ENCODE peak calls at places on chromosomes 16 and 17, in four cellular contexts. C is CD8-positive, alpha-beta T cell; R is ascending aorta; I is mammary epithelial cell. E is an unnamed sample. For H3K36me3, the result is how much of the 10 kb centered on the place peaks cover.

GRCh38 chr17:50501054-50501453 is 7.2 kb upstream of the MYCBPAP start:
- DNase-seq in C (no peak), R (no peak), I (no peak), E (no peak)

GRCh38 chr17:52287611-52288010 is 129.1 kb upstream of the CA10 start:
- DNase-seq in C (no peak), R (no peak), I (no peak), E (no peak)

GRCh38 chr16:22728167-22728836 is 85.7 kb upstream of the HS3ST2 start:
- DNase-seq in C (no peak), R (no peak), I (no peak), E (no peak)

GRCh38 chr17:48352630-48353029 is 77.4 kb downstream of the SKAP1 start:
- DNase-seq in C (no peak), R (no peak), I (peak), E (no peak)

GRCh38 chr16:21638573-21638975 is 13.8 kb downstream of the IGSF6 start:
- DNase-seq in C (no peak), R (no peak), I (peak), E (no peak)

GRCh38 chr17:21285164-21286065 is 904 bp downstream of the MAP2K3 start:
- DNase-seq in C (no peak), R (no peak), I (peak), E (peak)

GRCh38 chr16:69186642-69187386 is at the start of gene SNTB2:
- DNase-seq in C (peak), R (peak), I (peak), E (peak)

GRCh38 chr16:89828199-89828869 is at the start of gene SPIRE2:
- DNase-seq in C (peak), R (no peak), I (peak), E (peak)

GRCh38 chr17:50560931-50561750 is 626 bp downstream of the CACNA1G start:
- DNase-seq in C (no peak), R (no peak), I (no peak), E (no peak)

GRCh38 chr16:49277386-49277742 is 4.3 kb downstream of the CBLN1 start:
- DNase-seq in C (no peak), R (no peak), I (no peak), E (no peak)

DNA sequence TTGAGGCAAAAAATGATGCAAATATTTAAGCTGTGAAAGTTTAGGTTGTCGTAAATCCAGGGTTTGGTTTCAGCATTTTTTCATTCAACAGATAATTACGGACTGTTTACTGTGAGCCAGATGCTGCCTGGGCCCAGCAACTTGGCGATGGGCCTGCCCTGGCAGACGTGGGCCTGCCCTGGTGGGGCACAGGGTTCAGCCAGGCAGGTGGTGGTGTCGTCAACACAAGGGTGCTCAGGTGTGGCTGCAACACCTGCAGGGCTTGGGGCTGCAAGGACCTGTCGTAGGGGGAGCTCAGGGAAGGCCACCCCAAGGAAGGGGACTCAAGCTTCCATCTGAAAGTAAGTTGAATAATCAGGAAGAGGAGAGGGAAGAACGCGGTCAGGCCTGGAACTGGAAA is 15.1 kb downstream of the ZC3H18 start:
- DNase-seq in C (no peak), R (no peak), I (no peak), E (no peak)
- H3K36me3 ChIP-seq in C (under half), R (half or more), I (under half), E (under half)

GRCh38 chr16:9911231-9911630 is 271.0 kb downstream of the GRIN2A start:
- DNase-seq in C (no peak), R (no peak), I (no peak), E (no peak)
- H3K4me3 ChIP-seq in C (no peak), R (no peak), I (no peak), E (no peak)

GRCh38 chr17:40598021-40598927 is 33.0 kb upstream of the CCR7 start:
- DNase-seq in C (no peak), R (no peak), I (no peak), E (no peak)
- H3K27ac ChIP-seq in C (peak), R (peak), I (no peak), E (peak)

GRCh38 chr16:58336332-58337089 is 41.7 kb upstream of the PRSS54 start:
- DNase-seq in C (peak), R (no peak), I (peak), E (peak)

GRCh38 chr16:58337090-58337444 is 42.2 kb upstream of the PRSS54 start:
- DNase-seq in C (no peak), R (no peak), I (no peak), E (no peak)

GRCh38 chr16:58338205-58338604 is 43.4 kb upstream of the PRSS54 start:
- DNase-seq in C (no peak), R (no peak), I (peak), E (no peak)

GRCh38 chr16:58333937-58334336 is 39.1 kb upstream of the PRSS54 start:
- DNase-seq in C (no peak), R (no peak), I (no peak), E (no peak)

GRCh38 chr16:58339452-58339938 is 44.7 kb upstream of the PRSS54 start:
- DNase-seq in C (no peak), R (no peak), I (peak), E (no peak)
- H3K36me3 ChIP-seq in C (under half), R (under half), I (under half), E (under half)

GRCh38 chr17:45409659-45410076 is 23.0 kb downstream of the ARHGAP27 start:
- DNase-seq in C (no peak), R (no peak), I (no peak), E (no peak)
- H3K4me3 ChIP-seq in C (peak), R (peak), I (no peak), E (peak)

GRCh38 chr17:81500026-81500425 is 12.6 kb downstream of the ACTG1 start:
- DNase-seq in C (no peak), R (no peak), I (no peak), E (no peak)
- H3K27ac ChIP-seq in C (no peak), R (no peak), I (no peak), E (no peak)

DNA sequence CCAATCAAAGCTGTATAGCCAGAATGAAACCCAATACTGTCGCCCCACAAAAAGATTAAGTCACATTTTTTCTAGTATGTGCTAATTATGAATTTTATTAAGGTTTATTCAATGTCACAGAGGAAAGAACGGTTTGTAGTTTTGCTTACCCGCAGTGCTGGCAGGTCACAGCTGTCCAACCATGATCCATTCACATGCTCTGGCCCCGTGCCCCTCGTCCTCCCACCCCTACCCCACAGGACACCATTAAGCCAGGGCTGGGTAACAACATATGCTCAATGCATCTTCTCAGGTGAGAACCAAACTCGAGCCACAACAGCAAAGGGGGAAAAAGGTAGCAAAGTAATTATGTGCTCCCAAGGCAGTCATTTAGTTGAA is 589 bp upstream of the FBF1 start:
- DNase-seq in C (no peak), R (no peak), I (no peak), E (no peak)
- H3K36me3 ChIP-seq in C (under half), R (under half), I (under half), E (under half)

GRCh38 chr17:4375039-4375748 is 8.7 kb upstream of the UBE2G1 start:
- DNase-seq in C (no peak), R (no peak), I (no peak), E (no peak)
- H3K4me3 ChIP-seq in C (no peak), R (no peak), I (no peak), E (no peak)

E was measured in CD8-positive, alpha-beta memory T cell.